ENCODE peak calls at places on chromosomes 3 and 15, in eight cellular contexts. J, U, Q, S, K, F, Z and H are unnamed samples. For H3K27me3 and H3K4me1, the result is how much of the 10 kb centered on the place peaks cover.

GRCh38 chr15:74396445-74397238 is 29.2 kb upstream of the CYP11A1 start:
- DNase-seq in J (no peak), U (peak), Q (no peak), S (no peak), K (no peak), F (peak), Z (no peak), H (no peak)

GRCh38 chr3:126261037-126261436 is 80.7 kb upstream of the ALDH1L1 start:
- DNase-seq in J (no peak), U (peak), Q (peak), S (peak), K (peak), F (no peak), Z (peak), H (no peak)

GRCh38 chr3:42819351-42819965 is 10.2 kb downstream of the ACKR2 start:
- DNase-seq in J (no peak), U (no peak), Q (peak), S (peak), K (no peak), F (peak), Z (no peak), H (no peak)

GRCh38 chr15:82570721-82571519 is 30.7 kb upstream of the RPS17 start:
- DNase-seq in J (no peak), U (peak), Q (no peak), S (no peak), K (no peak), F (no peak), Z (no peak), H (no peak)

GRCh38 chr3:194265996-194266657 is 85.0 kb downstream of the CPN2 start:
- DNase-seq in J (peak), U (peak), Q (no peak), S (no peak), K (no peak), F (no peak), Z (no peak), H (no peak)

GRCh38 chr15:52257734-52258062 is 37.9 kb downstream of the MYO5C start:
- DNase-seq in J (no peak), U (no peak), Q (peak), S (no peak), K (no peak), F (no peak), Z (no peak), H (no peak)

GRCh38 chr3:20935791-20936190 is 749.8 kb upstream of the SGO1 start:
- DNase-seq in J (no peak), U (no peak), Q (no peak), S (no peak), K (no peak), F (peak), Z (no peak), H (no peak)

GRCh38 chr15:63466378-63467192 is 37.8 kb upstream of the USP3 start:
- DNase-seq in J (no peak), U (peak), Q (peak), S (peak), K (no peak), F (peak), Z (no peak), H (peak)

GRCh38 chr3:117660941-117661635 is 951.5 kb downstream of the TUSC7 start:
- DNase-seq in J (no peak), U (no peak), Q (no peak), S (no peak), K (no peak), F (no peak), Z (no peak), H (no peak)

GRCh38 chr3:52015431-52016256 is 19.9 kb upstream of the RPL29 start:
- DNase-seq in J (no peak), U (no peak), Q (no peak), S (no peak), K (no peak), F (no peak), Z (no peak), H (no peak)

GRCh38 chr3:13793451-13793850 is 86.4 kb downstream of the WNT7A start:
- DNase-seq in J (no peak), U (no peak), Q (no peak), S (no peak), K (no peak), F (no peak), Z (no peak), H (no peak)

GRCh38 chr3:13796683-13797460 is 83.0 kb downstream of the WNT7A start:
- DNase-seq in J (no peak), U (no peak), Q (no peak), S (no peak), K (no peak), F (no peak), Z (no peak), H (no peak)

GRCh38 chr3:13792512-13793347 is 87.1 kb downstream of the WNT7A start:
- DNase-seq in J (no peak), U (no peak), Q (no peak), S (no peak), K (peak), F (no peak), Z (no peak), H (no peak)

GRCh38 chr3:13798401-13798800 is 81.5 kb downstream of the WNT7A start:
- DNase-seq in J (no peak), U (no peak), Q (no peak), S (no peak), K (no peak), F (no peak), Z (no peak), H (no peak)

GRCh38 chr3:13795816-13796215 is 84.1 kb downstream of the WNT7A start:
- DNase-seq in J (no peak), U (no peak), Q (no peak), S (no peak), K (peak), F (no peak), Z (no peak), H (no peak)
- H3K27me3 ChIP-seq in J (under half), U (under half), Q (under half), S (under half), K (under half), F (under half), Z (half or more), H (under half)

DNA sequence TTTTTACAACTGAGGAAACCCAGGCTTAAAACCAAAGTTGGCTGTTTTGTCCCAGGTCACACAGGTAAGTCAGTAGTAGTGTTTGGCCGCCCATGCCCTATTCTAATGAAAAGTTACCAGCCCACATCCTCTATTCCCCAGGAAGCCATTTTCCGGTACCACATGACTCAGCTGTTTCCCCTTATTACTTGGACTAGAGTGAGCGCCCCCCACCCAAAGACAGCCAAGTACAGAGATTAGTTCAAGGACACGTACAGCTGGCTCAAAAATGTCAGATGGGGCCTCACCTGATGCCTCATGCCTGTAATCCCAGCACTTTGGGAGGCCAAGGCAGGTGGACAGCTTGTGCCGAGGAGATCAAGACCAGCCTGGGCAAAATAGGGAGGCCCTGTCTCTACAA is 8.5 kb upstream of the KLHL6 start:
- DNase-seq in J (no peak), U (no peak), Q (no peak), S (no peak), K (no peak), F (no peak), Z (no peak), H (no peak)
- H3K4me1 ChIP-seq in J (under half), U (under half), Q (under half), S (under half), K (under half), F (under half), Z (under half), H (under half)

DNA sequence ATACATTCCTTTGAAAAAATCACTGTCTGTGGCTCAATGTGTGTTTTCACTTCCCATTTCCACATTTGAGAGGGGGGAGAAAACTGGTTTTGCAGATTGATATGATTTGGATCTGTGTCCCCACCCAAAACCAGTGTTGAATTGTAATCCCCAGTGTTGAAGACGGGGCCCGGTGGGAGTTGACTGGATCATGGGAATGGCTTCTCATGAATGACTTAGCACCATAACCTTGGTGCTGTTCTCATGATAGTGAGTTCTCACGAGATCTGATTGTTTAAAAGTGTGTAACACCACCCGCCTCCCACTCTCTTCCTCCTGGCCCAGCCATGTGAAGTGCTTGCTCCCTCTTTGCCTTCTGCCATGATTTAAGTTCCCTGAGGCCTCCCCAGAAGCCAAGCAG is 16.1 kb downstream of the TMEM207 start:
- DNase-seq in J (no peak), U (no peak), Q (no peak), S (no peak), K (no peak), F (no peak), Z (no peak), H (no peak)
- H3K27me3 ChIP-seq in J (under half), U (under half), Q (under half), S (under half), K (under half), F (under half), Z (under half), H (under half)

DNA sequence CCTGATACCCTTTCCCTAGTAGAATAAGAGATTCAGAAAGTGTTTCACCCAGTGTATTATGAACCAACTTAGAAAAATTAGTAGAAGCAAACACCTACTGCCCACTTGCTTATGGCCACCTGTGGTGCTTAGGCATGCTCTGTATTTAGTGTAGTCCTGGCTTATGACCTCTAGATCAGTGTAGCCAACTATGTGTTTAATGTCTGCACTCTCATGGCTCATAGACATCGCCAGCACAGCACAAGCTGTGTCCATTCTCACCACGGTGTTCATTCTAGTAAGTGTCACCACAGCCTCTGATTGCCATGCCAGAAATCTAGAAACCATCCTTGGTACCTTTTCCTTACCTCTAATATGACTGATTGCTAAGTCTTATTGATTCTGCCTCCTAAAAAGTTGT is 14.3 kb downstream of the ASB7 start:
- DNase-seq in J (no peak), U (no peak), Q (no peak), S (no peak), K (no peak), F (no peak), Z (no peak), H (no peak)
- H3K4me1 ChIP-seq in J (under half), U (under half), Q (under half), S (under half), K (under half), F (under half), Z (under half), H (under half)

GRCh38 chr3:128427175-128427857 is 39.4 kb downstream of the DNAJB8 start:
- DNase-seq in J (no peak), U (no peak), Q (no peak), S (no peak), K (peak), F (no peak), Z (no peak), H (no peak)
- H3K27me3 ChIP-seq in J (under half), U (under half), Q (under half), S (under half), K (under half), F (under half), Z (half or more), H (under half)

GRCh38 chr3:168615489-168616020 is 519.8 kb upstream of the GOLIM4 start:
- DNase-seq in J (no peak), U (no peak), Q (peak), S (no peak), K (no peak), F (no peak), Z (no peak), H (no peak)

GRCh38 chr3:168618827-168619226 is 523.1 kb upstream of the GOLIM4 start:
- DNase-seq in J (no peak), U (no peak), Q (no peak), S (no peak), K (no peak), F (no peak), Z (no peak), H (no peak)

GRCh38 chr3:168622795-168623194 is 527.1 kb upstream of the GOLIM4 start:
- DNase-seq in J (no peak), U (no peak), Q (no peak), S (no peak), K (no peak), F (no peak), Z (no peak), H (no peak)

GRCh38 chr3:168620854-168621253 is 525.1 kb upstream of the GOLIM4 start:
- DNase-seq in J (no peak), U (peak), Q (peak), S (peak), K (no peak), F (no peak), Z (no peak), H (peak)

DNA sequence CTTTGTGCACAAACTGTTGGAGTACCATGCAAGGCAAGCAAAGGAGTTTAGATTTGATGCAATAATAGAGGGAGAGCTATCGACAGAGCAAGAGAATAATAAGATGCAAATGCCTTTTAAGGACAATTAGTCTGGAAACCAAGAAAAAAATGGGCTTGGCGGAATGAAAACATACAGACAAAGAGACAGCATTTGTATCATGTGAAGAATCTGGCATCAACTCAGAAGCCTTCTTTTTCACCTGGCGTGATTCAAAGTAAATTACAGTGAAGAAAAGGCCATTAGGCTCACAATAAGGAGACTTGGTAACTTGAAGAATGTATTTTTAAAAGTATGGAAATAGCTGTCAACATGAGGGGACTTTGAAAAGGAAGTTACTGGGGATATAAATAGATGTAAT is 521.2 kb upstream of the GOLIM4 start:
- DNase-seq in J (no peak), U (no peak), Q (peak), S (no peak), K (no peak), F (no peak), Z (no peak), H (no peak)
- H3K4me1 ChIP-seq in J (under half), U (under half), Q (half or more), S (under half), K (under half), F (under half), Z (under half), H (under half)

GRCh38 chr3:151813777-151814176 is at the start of gene AADAC:
- DNase-seq in J (no peak), U (peak), Q (no peak), S (no peak), K (no peak), F (no peak), Z (no peak), H (peak)
- H3K27me3 ChIP-seq in J (under half), U (under half), Q (under half), S (under half), K (under half), F (under half), Z (under half), H (under half)

GRCh38 chr3:45958333-45958791 is 15.1 kb downstream of the CXCR6 start:
- DNase-seq in J (no peak), U (no peak), Q (no peak), S (no peak), K (peak), F (peak), Z (no peak), H (no peak)

GRCh38 chr3:45960289-45960688 is 17.0 kb downstream of the CXCR6 start:
- DNase-seq in J (no peak), U (no peak), Q (no peak), S (no peak), K (no peak), F (no peak), Z (no peak), H (no peak)

GRCh38 chr3:45957606-45958005 is 14.3 kb downstream of the CXCR6 start:
- DNase-seq in J (no peak), U (no peak), Q (peak), S (no peak), K (no peak), F (no peak), Z (no peak), H (no peak)

GRCh38 chr3:45962033-45962432 is 18.8 kb downstream of the CXCR6 start:
- DNase-seq in J (no peak), U (no peak), Q (no peak), S (no peak), K (no peak), F (no peak), Z (no peak), H (no peak)

GRCh38 chr3:45959201-45959600 is 15.9 kb downstream of the CXCR6 start:
- DNase-seq in J (no peak), U (no peak), Q (no peak), S (no peak), K (peak), F (no peak), Z (no peak), H (no peak)
- H3K4me1 ChIP-seq in J (under half), U (under half), Q (under half), S (under half), K (under half), F (under half), Z (under half), H (under half)

GRCh38 chr15:41564286-41564959 is 5.4 kb downstream of the TYRO3 start:
- DNase-seq in J (no peak), U (peak), Q (no peak), S (no peak), K (no peak), F (no peak), Z (no peak), H (no peak)
- H3K27me3 ChIP-seq in J (under half), U (under half), Q (under half), S (under half), K (under half), F (under half), Z (under half), H (under half)